ENCODE peak calls at places on chromosomes 2 and 18, in six cellular contexts. T is IMR-90, C is mesenchymal stem cell, P is neuronal stem cell, S is mesendoderm, H is H9. W is an unnamed sample.

GRCh38 chr2:168559187-168559586 is 103.1 kb downstream of the CERS6 start:
- DNase-seq in T (no peak), C (peak), P (no peak), S (no peak), H (no peak), W (no peak)

GRCh38 chr2:204608261-204608660 is 63.0 kb downstream of the PARD3B start:
- DNase-seq in T (peak), C (peak), P (no peak), S (no peak), H (no peak), W (no peak)

GRCh38 chr2:125405816-125406215 is 1250.1 kb upstream of the GYPC start:
- DNase-seq in T (peak), C (peak), P (no peak), S (peak), H (no peak), W (peak)

GRCh38 chr2:217456016-217456415 is 546.8 kb downstream of the TNS1 start:
- DNase-seq in T (peak), C (no peak), P (no peak), S (no peak), H (no peak), W (no peak)

GRCh38 chr18:77251730-77252050 is 2.0 kb downstream of the GALR1 start:
- DNase-seq in T (no peak), C (no peak), P (peak), S (peak), H (no peak), W (no peak)

GRCh38 chr18:80252136-80252535 is 4.8 kb upstream of the PARD6G start:
- DNase-seq in T (peak), C (peak), P (no peak), S (no peak), H (no peak), W (no peak)

GRCh38 chr2:150255528-150255927 is 231.9 kb downstream of the RND3 start:
- DNase-seq in T (peak), C (peak), P (no peak), S (no peak), H (no peak), W (peak)

GRCh38 chr2:219106251-219106650 is 45.5 kb upstream of the IHH start:
- DNase-seq in T (no peak), C (no peak), P (no peak), S (no peak), H (no peak), W (no peak)

GRCh38 chr2:118115761-118116160 is 27.5 kb downstream of the INSIG2 start:
- DNase-seq in T (no peak), C (no peak), P (no peak), S (no peak), H (no peak), W (no peak)

GRCh38 chr2:31199206-31199605 is 18.1 kb downstream of the CAPN14 start:
- DNase-seq in T (no peak), C (no peak), P (no peak), S (no peak), H (no peak), W (no peak)

GRCh38 chr2:118853129-118853640 is 5.7 kb upstream of the EN1 start:
- DNase-seq in T (no peak), C (no peak), P (no peak), S (no peak), H (no peak), W (no peak)

GRCh38 chr2:42156756-42157155 is 12.4 kb upstream of the EML4 start:
- DNase-seq in T (no peak), C (no peak), P (no peak), S (peak), H (no peak), W (no peak)

GRCh38 chr2:66189598-66189997 is 245.3 kb upstream of the MEIS1 start:
- DNase-seq in T (no peak), C (peak), P (no peak), S (no peak), H (no peak), W (peak)

GRCh38 chr2:198219292-198219691 is 414.9 kb downstream of the PLCL1 start:
- DNase-seq in T (no peak), C (no peak), P (no peak), S (no peak), H (no peak), W (no peak)

GRCh38 chr2:198214108-198214736 is 409.8 kb downstream of the PLCL1 start:
- DNase-seq in T (no peak), C (no peak), P (no peak), S (no peak), H (no peak), W (no peak)
- H3K18ac ChIP-seq in T (no peak), C (no peak), P (no peak), S (peak), H (no peak), W (no peak)

GRCh38 chr2:127525692-127526141 is 572 bp downstream of the IWS1 start:
- DNase-seq in T (peak), C (peak), P (no peak), S (peak), H (no peak), W (peak)
- H3K18ac ChIP-seq in T (peak), C (peak), P (peak), S (peak), H (peak), W (peak)

DNA sequence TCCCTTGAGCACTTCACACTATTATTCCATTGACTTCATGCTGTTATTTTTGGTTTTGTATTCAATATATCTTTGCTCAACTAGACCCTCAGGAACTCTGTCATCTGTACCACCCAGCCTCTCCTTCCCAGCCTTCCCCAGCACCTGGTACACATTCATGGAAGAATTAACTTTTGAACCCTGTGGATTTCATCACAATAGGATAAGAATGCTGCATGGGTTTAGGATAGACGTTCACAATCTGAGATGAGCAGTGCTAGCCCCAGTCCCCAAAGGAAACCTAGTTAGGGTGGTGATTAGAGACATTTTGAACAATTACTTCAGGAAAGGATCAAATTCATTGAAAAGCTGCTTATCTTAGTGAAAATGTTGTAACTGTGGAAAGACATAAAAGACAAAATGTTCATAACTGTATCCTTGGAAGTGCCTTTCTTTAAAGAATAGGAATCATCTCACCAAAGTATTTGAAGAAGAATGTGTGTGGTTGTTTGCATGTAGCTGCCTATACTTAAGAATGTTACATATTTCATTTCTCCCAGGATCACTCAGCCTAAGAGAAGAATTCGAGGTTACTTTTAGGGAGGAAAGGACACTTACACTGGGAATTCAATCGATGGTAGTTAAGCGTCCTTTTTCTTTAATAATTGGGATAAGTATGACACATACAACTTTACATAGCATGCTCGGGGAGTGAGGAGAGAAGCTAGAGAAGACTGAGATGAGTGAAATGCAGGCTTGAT is 21.8 kb upstream of the CYP1B1 start:
- DNase-seq in T (no peak), C (peak), P (no peak), S (peak), H (no peak), W (peak)
- H3K18ac ChIP-seq in T (peak), C (peak), P (no peak), S (peak), H (no peak), W (no peak)

GRCh38 chr2:202249521-202249850 is 11.1 kb upstream of the SUMO1 start:
- DNase-seq in T (peak), C (peak), P (no peak), S (no peak), H (no peak), W (peak)

GRCh38 chr2:202251494-202251893 is 13.1 kb upstream of the SUMO1 start:
- DNase-seq in T (peak), C (no peak), P (no peak), S (no peak), H (no peak), W (no peak)

GRCh38 chr2:202249864-202250263 is 11.5 kb upstream of the SUMO1 start:
- DNase-seq in T (no peak), C (no peak), P (no peak), S (peak), H (peak), W (no peak)
- H3K18ac ChIP-seq in T (no peak), C (no peak), P (no peak), S (no peak), H (peak), W (no peak)

GRCh38 chr18:54360406-54360805 is 2.7 kb downstream of the C18orf54 start:
- DNase-seq in T (peak), C (peak), P (no peak), S (no peak), H (no peak), W (peak)
- H3K18ac ChIP-seq in T (no peak), C (no peak), P (no peak), S (no peak), H (no peak), W (no peak)

GRCh38 chr2:106065983-106066826 is 127.9 kb downstream of the UXS1 start:
- DNase-seq in T (no peak), C (no peak), P (no peak), S (peak), H (peak), W (no peak)

GRCh38 chr2:106062627-106063026 is 131.5 kb downstream of the UXS1 start:
- DNase-seq in T (no peak), C (no peak), P (no peak), S (no peak), H (no peak), W (no peak)

GRCh38 chr2:106068415-106068814 is 125.7 kb downstream of the UXS1 start:
- DNase-seq in T (no peak), C (no peak), P (no peak), S (no peak), H (no peak), W (no peak)

GRCh38 chr2:106061971-106062370 is 132.1 kb downstream of the UXS1 start:
- DNase-seq in T (no peak), C (no peak), P (no peak), S (no peak), H (no peak), W (no peak)

DNA sequence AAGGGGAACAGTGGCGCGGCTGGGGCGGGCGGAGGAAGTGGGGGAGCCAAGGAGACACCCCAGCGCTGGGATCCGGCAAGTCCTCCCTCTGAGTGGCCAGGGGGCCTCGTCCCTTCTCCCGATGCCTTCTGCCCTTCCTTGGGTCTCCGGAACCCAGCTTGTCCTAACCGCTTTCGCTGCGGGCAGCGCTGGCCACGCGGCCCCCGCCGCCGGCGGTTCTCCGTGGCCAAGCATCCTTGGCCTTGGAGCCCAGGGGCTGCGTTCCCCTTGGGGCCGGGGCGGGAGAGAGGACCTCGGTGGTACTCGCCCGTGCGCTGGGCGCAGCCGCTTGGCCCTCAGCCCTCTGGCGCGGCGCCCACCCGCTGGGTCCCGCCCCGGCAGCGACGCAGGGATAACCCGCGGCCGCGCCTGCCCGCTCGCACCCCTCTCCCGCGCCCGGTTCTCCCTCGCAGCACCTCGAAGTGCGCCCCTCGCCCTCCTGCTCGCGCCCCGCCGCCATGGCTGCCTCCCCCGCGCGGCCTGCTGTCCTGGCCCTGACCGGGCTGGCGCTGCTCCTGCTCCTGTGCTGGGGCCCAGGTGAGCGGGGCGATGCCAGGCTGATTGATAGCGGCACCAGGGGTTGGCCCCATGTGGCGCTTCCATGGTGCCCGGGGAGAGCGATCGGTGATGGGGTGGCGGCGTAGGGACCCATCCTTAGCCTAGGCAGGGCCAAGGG is 128.7 kb downstream of the UXS1 start:
- DNase-seq in T (no peak), C (no peak), P (no peak), S (peak), H (no peak), W (no peak)
- H3K18ac ChIP-seq in T (no peak), C (no peak), P (peak), S (no peak), H (no peak), W (no peak)

W was measured in trophoblast cell.